ENCODE peak calls at places on chromosomes 3 and 15, in nine cellular contexts. One of them, this sample, is unnamed.

GRCh38 chr3:191502583-191502982 is 41.6 kb downstream of the PYDC2 start:
- DNase-seq in activated T-cell treated with anti-CD3 and anti-CD28 coated beads for 1 hour: no peak
- DNase-seq in GM06990: no peak
- DNase-seq in nephron progenitor cell: no peak
- DNase-seq in DMS153: no peak
- DNase-seq in foreskin fibroblast: no peak
- DNase-seq in RWPE1: peak; percentile 8
- DNase-seq in T47D: peak; percentile 64
- DNase-seq in NCI-H2081 treated with DMSO at 0.1 percent for 48 hours: no peak
- DNase-seq in this sample: no peak

GRCh38 chr15:83653639-83654378 is at the start of gene ADAMTSL3:
- DNase-seq in activated T-cell treated with anti-CD3 and anti-CD28 coated beads for 1 hour: no peak
- DNase-seq in GM06990: no peak
- DNase-seq in nephron progenitor cell: peak; percentile 68
- DNase-seq in DMS153: no peak
- DNase-seq in foreskin fibroblast: peak; percentile 67
- DNase-seq in RWPE1: peak; percentile 76
- DNase-seq in T47D: peak; percentile 75
- DNase-seq in NCI-H2081 treated with DMSO at 0.1 percent for 48 hours: no peak
- DNase-seq in this sample: no peak

GRCh38 chr15:65032823-65033537 is 3.5 kb upstream of the MTFMT start:
- DNase-seq in activated T-cell treated with anti-CD3 and anti-CD28 coated beads for 1 hour: no peak
- DNase-seq in GM06990: peak; percentile 49
- DNase-seq in nephron progenitor cell: peak; percentile 75
- DNase-seq in DMS153: peak; percentile 9
- DNase-seq in foreskin fibroblast: peak; percentile 71
- DNase-seq in RWPE1: no peak
- DNase-seq in T47D: peak; percentile 85
- DNase-seq in NCI-H2081 treated with DMSO at 0.1 percent for 48 hours: no peak
- DNase-seq in this sample: no peak

GRCh38 chr3:39407259-39407629 is 724 bp downstream of the RPSA start:
- DNase-seq in activated T-cell treated with anti-CD3 and anti-CD28 coated beads for 1 hour: no peak
- DNase-seq in GM06990: no peak
- DNase-seq in nephron progenitor cell: no peak
- DNase-seq in DMS153: no peak
- DNase-seq in foreskin fibroblast: no peak
- DNase-seq in RWPE1: no peak
- DNase-seq in T47D: peak; percentile 23
- DNase-seq in NCI-H2081 treated with DMSO at 0.1 percent for 48 hours: no peak
- DNase-seq in this sample: no peak

GRCh38 chr15:26929588-26929987 is 41.4 kb upstream of the GABRG3 start:
- DNase-seq in activated T-cell treated with anti-CD3 and anti-CD28 coated beads for 1 hour: no peak
- DNase-seq in GM06990: no peak
- DNase-seq in nephron progenitor cell: no peak
- DNase-seq in DMS153: no peak
- DNase-seq in foreskin fibroblast: no peak
- DNase-seq in RWPE1: no peak
- DNase-seq in T47D: no peak
- DNase-seq in NCI-H2081 treated with DMSO at 0.1 percent for 48 hours: no peak
- DNase-seq in this sample: no peak

GRCh38 chr15:89645680-89646079 is 9.6 kb downstream of the KIF7 start:
- DNase-seq in activated T-cell treated with anti-CD3 and anti-CD28 coated beads for 1 hour: no peak
- DNase-seq in GM06990: no peak
- DNase-seq in nephron progenitor cell: no peak
- DNase-seq in DMS153: no peak
- DNase-seq in foreskin fibroblast: no peak
- DNase-seq in RWPE1: no peak
- DNase-seq in T47D: no peak
- DNase-seq in NCI-H2081 treated with DMSO at 0.1 percent for 48 hours: no peak
- DNase-seq in this sample: no peak

GRCh38 chr3:184765047-184765729 is 46.8 kb upstream of the VPS8 start:
- DNase-seq in activated T-cell treated with anti-CD3 and anti-CD28 coated beads for 1 hour: no peak
- DNase-seq in GM06990: no peak
- DNase-seq in nephron progenitor cell: no peak
- DNase-seq in DMS153: no peak
- DNase-seq in foreskin fibroblast: no peak
- DNase-seq in RWPE1: peak; percentile 77
- DNase-seq in T47D: no peak
- DNase-seq in NCI-H2081 treated with DMSO at 0.1 percent for 48 hours: no peak
- DNase-seq in this sample: no peak

GRCh38 chr3:108127301-108127988 is 36.6 kb upstream of the CD47 start:
- DNase-seq in activated T-cell treated with anti-CD3 and anti-CD28 coated beads for 1 hour: peak; percentile 38
- DNase-seq in GM06990: peak; percentile 31
- DNase-seq in nephron progenitor cell: no peak
- DNase-seq in DMS153: no peak
- DNase-seq in foreskin fibroblast: no peak
- DNase-seq in RWPE1: peak; percentile 17
- DNase-seq in T47D: no peak
- DNase-seq in NCI-H2081 treated with DMSO at 0.1 percent for 48 hours: no peak
- DNase-seq in this sample: no peak

GRCh38 chr3:30098656-30099454 is 507.5 kb upstream of the TGFBR2 start:
- DNase-seq in activated T-cell treated with anti-CD3 and anti-CD28 coated beads for 1 hour: no peak
- DNase-seq in GM06990: no peak
- DNase-seq in nephron progenitor cell: no peak
- DNase-seq in DMS153: no peak
- DNase-seq in foreskin fibroblast: peak; percentile 72
- DNase-seq in RWPE1: no peak
- DNase-seq in T47D: no peak
- DNase-seq in NCI-H2081 treated with DMSO at 0.1 percent for 48 hours: no peak
- DNase-seq in this sample: no peak

GRCh38 chr3:157092219-157092618 is 67.7 kb downstream of the CCNL1 start:
- DNase-seq in activated T-cell treated with anti-CD3 and anti-CD28 coated beads for 1 hour: no peak
- DNase-seq in GM06990: no peak
- DNase-seq in nephron progenitor cell: no peak
- DNase-seq in DMS153: no peak
- DNase-seq in foreskin fibroblast: no peak
- DNase-seq in RWPE1: no peak
- DNase-seq in T47D: no peak
- DNase-seq in NCI-H2081 treated with DMSO at 0.1 percent for 48 hours: no peak
- DNase-seq in this sample: no peak

GRCh38 chr15:32786906-32787305 is 69.1 kb downstream of the GREM1 start:
- DNase-seq in activated T-cell treated with anti-CD3 and anti-CD28 coated beads for 1 hour: no peak
- DNase-seq in GM06990: no peak
- DNase-seq in nephron progenitor cell: no peak
- DNase-seq in DMS153: no peak
- DNase-seq in foreskin fibroblast: no peak
- DNase-seq in RWPE1: no peak
- DNase-seq in T47D: no peak
- DNase-seq in NCI-H2081 treated with DMSO at 0.1 percent for 48 hours: no peak
- DNase-seq in this sample: no peak

GRCh38 chr3:169998668-169999131 is 32.1 kb downstream of the SEC62 start:
- DNase-seq in activated T-cell treated with anti-CD3 and anti-CD28 coated beads for 1 hour: no peak
- DNase-seq in GM06990: peak; percentile 15
- DNase-seq in nephron progenitor cell: no peak
- DNase-seq in DMS153: no peak
- DNase-seq in foreskin fibroblast: peak; percentile 94
- DNase-seq in RWPE1: peak; percentile 17
- DNase-seq in T47D: peak; percentile 91
- DNase-seq in NCI-H2081 treated with DMSO at 0.1 percent for 48 hours: no peak
- DNase-seq in this sample: peak; percentile 85

GRCh38 chr15:38690221-38690620 is 125.6 kb upstream of the RASGRP1 start:
- DNase-seq in activated T-cell treated with anti-CD3 and anti-CD28 coated beads for 1 hour: no peak
- DNase-seq in GM06990: no peak
- DNase-seq in nephron progenitor cell: no peak
- DNase-seq in DMS153: no peak
- DNase-seq in foreskin fibroblast: no peak
- DNase-seq in RWPE1: no peak
- DNase-seq in T47D: no peak
- DNase-seq in NCI-H2081 treated with DMSO at 0.1 percent for 48 hours: no peak
- DNase-seq in this sample: no peak

GRCh38 chr3:174198199-174198598 is 660.9 kb upstream of the NAALADL2 start:
- DNase-seq in activated T-cell treated with anti-CD3 and anti-CD28 coated beads for 1 hour: no peak
- DNase-seq in GM06990: no peak
- DNase-seq in nephron progenitor cell: no peak
- DNase-seq in DMS153: no peak
- DNase-seq in foreskin fibroblast: peak; percentile 43
- DNase-seq in RWPE1: no peak
- DNase-seq in T47D: peak; percentile 26
- DNase-seq in NCI-H2081 treated with DMSO at 0.1 percent for 48 hours: no peak
- DNase-seq in this sample: peak; percentile 82

GRCh38 chr15:59266015-59266414 is 59.4 kb downstream of the LDHAL6B start:
- DNase-seq in activated T-cell treated with anti-CD3 and anti-CD28 coated beads for 1 hour: no peak
- DNase-seq in GM06990: no peak
- DNase-seq in nephron progenitor cell: no peak
- DNase-seq in DMS153: no peak
- DNase-seq in foreskin fibroblast: no peak
- DNase-seq in RWPE1: no peak
- DNase-seq in T47D: peak; percentile 18
- DNase-seq in NCI-H2081 treated with DMSO at 0.1 percent for 48 hours: no peak
- DNase-seq in this sample: no peak

GRCh38 chr3:5678248-5678647 is 490.7 kb downstream of the EDEM1 start:
- DNase-seq in activated T-cell treated with anti-CD3 and anti-CD28 coated beads for 1 hour: no peak
- DNase-seq in GM06990: no peak
- DNase-seq in nephron progenitor cell: no peak
- DNase-seq in DMS153: no peak
- DNase-seq in foreskin fibroblast: no peak
- DNase-seq in RWPE1: no peak
- DNase-seq in T47D: no peak
- DNase-seq in NCI-H2081 treated with DMSO at 0.1 percent for 48 hours: no peak
- DNase-seq in this sample: no peak